ENCODE peak calls at places on chromosome 6, in seven cellular contexts. L, O, I, Y, B, X and D are unnamed samples.

GRCh38 chr6:167678102-167679101 is 148.3 kb upstream of the AFDN start:
- DNase-seq in X (peak), B (no peak), I (no peak), L (no peak), Y (peak), O (no peak), D (no peak)

GRCh38 chr6:149923327-149923986 is 536 bp upstream of the RAET1G start:
- DNase-seq in O (no peak), L (no peak), X (no peak), Y (peak), B (no peak), I (no peak), D (no peak)

GRCh38 chr6:16999486-17000436 is 102.1 kb upstream of the STMND1 start:
- DNase-seq in Y (no peak), X (no peak), B (no peak), O (no peak), I (no peak), L (peak), D (no peak)

GRCh38 chr6:159693894-159694545 is 979 bp upstream of the SOD2 start:
- DNase-seq in O (no peak), B (no peak), Y (no peak), L (peak), I (no peak), X (peak), D (peak)

GRCh38 chr6:138109042-138109997 is 2.1 kb upstream of the PERP start:
- DNase-seq in I (peak), O (peak), L (peak), X (peak), Y (peak), B (no peak), D (peak)

GRCh38 chr6:89387516-89388222 is 24.4 kb downstream of the RRAGD start:
- DNase-seq in O (no peak), I (peak), Y (no peak), X (no peak), B (no peak), L (no peak), D (no peak)

GRCh38 chr6:137494281-137494966 is at the start of gene OLIG3:
- DNase-seq in Y (no peak), L (no peak), I (no peak), X (no peak), O (no peak), B (no peak), D (no peak)

GRCh38 chr6:96450082-96450759 is 71.4 kb upstream of the UFL1 start:
- DNase-seq in B (no peak), L (no peak), Y (no peak), I (no peak), O (no peak), X (no peak), D (no peak)

GRCh38 chr6:17490724-17491123 is 97.3 kb downstream of the CAP2 start:
- DNase-seq in Y (no peak), L (no peak), I (no peak), B (no peak), X (no peak), O (no peak), D (no peak)

GRCh38 chr6:145736854-145737181 is 1.5 kb upstream of the EPM2A start:
- DNase-seq in L (peak), I (no peak), O (no peak), X (no peak), B (no peak), Y (no peak), D (peak)

GRCh38 chr6:149938571-149939462 is 3.0 kb upstream of the ULBP2 start:
- DNase-seq in B (no peak), O (peak), L (no peak), Y (peak), I (peak), X (no peak), D (peak)

GRCh38 chr6:106520711-106521367 is 108.5 kb downstream of the RTN4IP1 start:
- DNase-seq in I (peak), X (no peak), B (no peak), Y (no peak), O (no peak), L (no peak), D (peak)

GRCh38 chr6:97765480-97765879 is 482.5 kb upstream of the MMS22L start:
- DNase-seq in B (no peak), I (no peak), X (no peak), L (peak), Y (no peak), O (no peak), D (no peak)

GRCh38 chr6:53499094-53499493 is 45.8 kb downstream of the GCLC start:
- DNase-seq in X (no peak), Y (no peak), B (no peak), O (no peak), L (no peak), I (no peak), D (no peak)

GRCh38 chr6:24949020-24949569 is 13.3 kb upstream of the RIPOR2 start:
- DNase-seq in B (no peak), O (no peak), Y (no peak), L (no peak), I (peak), X (no peak), D (no peak)

GRCh38 chr6:119620846-119621570 is 271.4 kb upstream of the MAN1A1 start:
- DNase-seq in I (no peak), O (no peak), Y (no peak), L (peak), X (no peak), B (no peak), D (no peak)

GRCh38 chr6:8131265-8131897 is 29.0 kb upstream of the EEF1E1 start:
- DNase-seq in L (peak), Y (peak), B (peak), X (peak), O (peak), I (no peak), D (peak)

GRCh38 chr6:8073758-8074157 is 9.6 kb upstream of the BLOC1S5 start:
- DNase-seq in X (no peak), O (no peak), L (no peak), Y (no peak), B (no peak), I (no peak), D (no peak)

GRCh38 chr6:168093071-168093505 is 14.1 kb upstream of the FRMD1 start:
- DNase-seq in I (no peak), Y (peak), L (no peak), X (peak), O (no peak), B (no peak), D (no peak)

GRCh38 chr6:98579089-98579488 is 255.3 kb upstream of the POU3F2 start:
- DNase-seq in X (no peak), L (no peak), Y (no peak), I (no peak), O (no peak), B (no peak), D (no peak)

GRCh38 chr6:128208078-128208477 is 307.2 kb upstream of the THEMIS start:
- DNase-seq in B (no peak), I (no peak), Y (no peak), O (no peak), X (peak), L (peak), D (no peak)

GRCh38 chr6:18263561-18264337 is 581 bp downstream of the DEK start:
- DNase-seq in B (no peak), O (peak), Y (peak), I (no peak), X (no peak), L (no peak), D (peak)

GRCh38 chr6:137217801-137218472 is 1.2 kb downstream of the IFNGR1 start:
- DNase-seq in L (peak), B (no peak), X (peak), I (no peak), O (no peak), Y (no peak), D (peak)

GRCh38 chr6:71333700-71334099 is 45.1 kb downstream of the OGFRL1 start:
- DNase-seq in L (peak), X (no peak), I (no peak), B (no peak), Y (no peak), O (peak), D (no peak)

GRCh38 chr6:128672023-128672422 is 151.6 kb upstream of the PTPRK start:
- DNase-seq in L (no peak), B (no peak), X (no peak), Y (peak), O (no peak), I (no peak), D (no peak)

GRCh38 chr6:138107752-138108592 is 753 bp upstream of the PERP start:
- DNase-seq in B (no peak), I (no peak), Y (peak), O (peak), X (peak), L (no peak), D (peak)

GRCh38 chr6:14270925-14271791 is 153.6 kb downstream of the CD83 start:
- DNase-seq in B (no peak), Y (no peak), X (no peak), I (no peak), L (peak), O (peak), D (peak)

GRCh38 chr6:13760948-13761347 is 49.3 kb upstream of the RANBP9 start:
- DNase-seq in O (no peak), I (no peak), B (no peak), Y (no peak), L (peak), X (no peak), D (no peak)

GRCh38 chr6:6694825-6695710 is 106.5 kb downstream of the LY86 start:
- DNase-seq in L (no peak), Y (no peak), I (no peak), X (no peak), B (peak), O (no peak), D (peak)
- TF ChIP-seq RFX5 in L (no peak), Y (no peak), I (no peak), X (no peak), B (no peak), O (no peak), D (no peak)

GRCh38 chr6:157151029-157151428 is 172.3 kb downstream of the TMEM242 start:
- DNase-seq in I (no peak), L (no peak), O (no peak), Y (no peak), X (no peak), B (no peak), D (no peak)

GRCh38 chr6:157152544-157152943 is 170.8 kb downstream of the TMEM242 start:
- DNase-seq in Y (no peak), I (no peak), O (no peak), X (no peak), B (no peak), L (no peak), D (no peak)

GRCh38 chr6:157148391-157149323 is 174.7 kb downstream of the TMEM242 start:
- DNase-seq in X (no peak), Y (peak), I (no peak), L (peak), B (no peak), O (peak), D (no peak)

GRCh38 chr6:157151989-157152388 is 171.3 kb downstream of the TMEM242 start:
- DNase-seq in L (peak), Y (peak), B (no peak), O (no peak), I (no peak), X (no peak), D (no peak)

GRCh38 chr6:157150076-157150475 is 173.2 kb downstream of the TMEM242 start:
- DNase-seq in X (no peak), I (no peak), Y (no peak), B (no peak), O (no peak), L (peak), D (no peak)
- TF ChIP-seq RFX5 in X (no peak), I (no peak), Y (no peak), B (no peak), O (no peak), L (no peak), D (no peak)

DNA sequence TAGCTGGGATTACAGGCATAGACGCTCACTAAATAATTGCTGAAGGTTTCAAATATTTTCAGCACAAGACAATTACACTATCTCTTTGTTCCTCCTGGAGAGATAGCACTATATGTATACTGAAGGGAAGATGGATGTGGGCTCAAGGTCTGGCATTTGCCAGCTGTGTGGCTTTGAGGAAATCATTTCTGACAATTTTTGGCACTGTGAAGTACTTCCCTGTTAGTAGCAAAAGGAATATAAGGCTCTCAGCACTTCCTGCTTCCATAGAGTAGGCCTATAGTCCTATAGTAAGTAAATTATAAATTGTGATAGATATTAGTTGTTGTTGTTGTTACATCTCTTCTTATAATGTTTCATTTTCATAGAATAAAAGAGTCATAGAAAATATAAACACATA is 271.1 kb downstream of the SAMD5 start:
- DNase-seq in L (no peak), I (no peak), Y (no peak), X (no peak), B (no peak), O (no peak), D (no peak)
- TF ChIP-seq RFX5 in L (no peak), I (no peak), Y (no peak), X (no peak), B (no peak), O (no peak), D (no peak)

GRCh38 chr6:110358536-110359148 is 493 bp upstream of the METTL24 start:
- DNase-seq in I (no peak), O (no peak), Y (no peak), X (no peak), B (no peak), L (no peak), D (no peak)
- TF ChIP-seq RFX5 in I (no peak), O (no peak), Y (no peak), X (no peak), B (no peak), L (no peak), D (no peak)

DNA sequence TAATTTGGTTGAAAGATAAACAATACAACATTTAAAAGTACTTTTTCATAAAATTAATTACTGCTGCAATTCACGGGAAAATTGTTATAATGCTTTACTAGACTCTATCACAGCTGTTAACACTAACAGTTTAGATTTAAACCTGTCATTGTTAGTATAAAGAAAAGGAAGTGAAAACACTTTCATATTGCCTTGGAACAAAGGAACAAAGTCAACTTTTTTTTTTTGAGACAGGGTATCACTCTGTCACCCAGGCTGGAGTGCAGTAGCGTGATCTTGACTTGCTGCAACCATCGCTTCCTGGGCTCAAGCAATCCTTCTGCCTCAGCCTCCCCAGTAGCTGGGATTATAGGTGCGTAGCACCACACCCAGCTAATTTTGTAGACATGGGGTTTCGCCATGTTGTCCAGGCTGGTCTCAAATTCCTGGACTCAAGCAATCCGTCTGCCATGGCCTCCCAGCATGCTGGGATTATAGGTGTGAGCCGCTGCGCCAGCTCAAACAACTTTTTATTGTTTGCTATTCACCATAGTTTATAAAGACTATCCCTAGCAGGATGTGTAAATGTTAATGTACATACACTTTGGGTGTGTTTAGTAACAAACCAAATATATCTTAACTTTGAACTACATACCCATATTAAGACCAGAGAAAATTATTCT is 22.1 kb downstream of the SLC35A1 start:
- DNase-seq in O (no peak), I (no peak), B (no peak), Y (no peak), L (no peak), X (no peak), D (no peak)
- TF ChIP-seq RFX5 in O (no peak), I (no peak), B (no peak), Y (no peak), L (no peak), X (no peak), D (no peak)

GRCh38 chr6:83047065-83047754 is 18.4 kb downstream of the UBE3D start:
- DNase-seq in B (no peak), O (no peak), Y (no peak), I (no peak), X (peak), L (no peak), D (no peak)
- TF ChIP-seq RFX5 in B (no peak), O (no peak), Y (no peak), I (no peak), X (no peak), L (no peak), D (no peak)

GRCh38 chr6:110944681-110945151 is 13.8 kb upstream of the GTF3C6 start:
- DNase-seq in I (peak), L (peak), Y (no peak), O (peak), X (peak), B (no peak), D (peak)
- TF ChIP-seq RFX5 in I (no peak), L (no peak), Y (no peak), O (no peak), X (no peak), B (no peak), D (no peak)

GRCh38 chr6:170035104-170035503 is 255.8 kb downstream of the DLL1 start:
- DNase-seq in I (no peak), X (no peak), L (no peak), Y (no peak), B (no peak), O (no peak), D (no peak)

GRCh38 chr6:170032197-170032596 is 258.7 kb downstream of the DLL1 start:
- DNase-seq in B (no peak), Y (no peak), L (no peak), I (no peak), O (no peak), X (no peak), D (no peak)

GRCh38 chr6:170034294-170034693 is 256.6 kb downstream of the DLL1 start:
- DNase-seq in L (no peak), B (no peak), I (no peak), O (no peak), X (no peak), Y (no peak), D (no peak)

GRCh38 chr6:170032706-170033309 is 258.1 kb downstream of the DLL1 start:
- DNase-seq in X (no peak), Y (no peak), B (no peak), O (no peak), I (no peak), L (no peak), D (no peak)

DNA sequence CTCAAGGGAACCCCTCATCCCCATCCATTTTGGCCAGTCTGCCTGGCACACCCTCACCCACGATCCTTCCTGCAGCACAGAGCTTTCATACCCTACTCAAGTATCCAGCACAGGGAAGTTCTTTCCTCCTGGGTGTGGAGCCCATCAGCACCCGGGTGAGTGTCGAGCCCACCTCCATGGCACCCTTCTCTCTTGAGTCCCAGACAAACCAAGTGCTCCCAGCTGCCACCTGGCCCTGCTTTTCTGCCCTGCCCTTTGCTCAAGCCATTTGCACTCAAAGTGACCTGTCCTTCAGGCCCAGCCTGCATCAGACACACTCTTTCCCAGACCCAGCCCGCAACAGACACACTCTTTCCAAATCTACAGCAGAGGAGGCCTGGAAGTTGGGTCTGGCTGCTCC is 257.2 kb downstream of the DLL1 start:
- DNase-seq in B (no peak), Y (no peak), O (no peak), I (no peak), X (no peak), L (no peak), D (no peak)
- TF ChIP-seq RFX5 in B (no peak), Y (no peak), O (no peak), I (no peak), X (no peak), L (no peak), D (no peak)

DNA sequence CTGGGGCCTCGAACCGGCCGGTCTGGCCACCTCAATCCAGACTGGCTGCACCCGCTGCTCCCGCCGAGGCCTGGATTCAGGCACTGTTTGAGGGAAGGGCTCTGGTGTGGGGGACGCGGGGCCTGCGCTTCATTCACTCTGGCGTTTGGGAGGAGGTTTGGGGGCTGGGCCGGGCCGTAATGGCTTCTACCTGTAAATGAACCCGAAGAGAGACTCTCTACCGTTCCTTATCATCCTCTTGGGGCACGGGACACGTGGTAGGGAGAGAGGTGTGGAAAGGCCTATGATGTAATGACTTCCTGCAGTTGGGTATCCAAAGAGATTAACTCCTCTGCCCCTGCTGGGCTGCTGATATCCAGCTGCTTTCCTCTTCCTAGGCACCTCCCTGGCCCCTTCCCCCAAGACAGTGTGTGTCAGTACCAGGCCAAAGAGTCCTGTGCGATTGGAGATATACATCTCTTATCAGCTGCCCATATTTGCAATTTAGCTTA is 1.8 kb downstream of the FOXO3 start:
- DNase-seq in O (peak), X (peak), Y (peak), B (peak), L (peak), I (no peak), D (peak)
- TF ChIP-seq RFX5 in O (no peak), X (no peak), Y (no peak), B (no peak), L (no peak), I (no peak), D (no peak)

GRCh38 chr6:38570750-38571149 is 69.0 kb downstream of the BTBD9 start:
- DNase-seq in Y (no peak), X (no peak), B (no peak), L (peak), O (no peak), I (no peak), D (no peak)
- TF ChIP-seq RFX5 in Y (no peak), X (no peak), B (no peak), L (no peak), O (no peak), I (no peak), D (no peak)